ENCODE peak calls at places on chromosomes 1 and 21, in ten cellular contexts. Z, O, S, Y, U, K, F, H, V and L are unnamed samples.

GRCh38 chr1:240000634-240001033 is 91.0 kb upstream of the FMN2 start:
- DNase-seq in O (no peak), S (no peak), U (peak; percentile 71), Y (peak; percentile 53), H (no peak), V (no peak), F (no peak), K (peak; percentile 69), Z (no peak), L (peak; percentile 82)

GRCh38 chr1:3313579-3313955 is 140.9 kb upstream of the ARHGEF16 start:
- DNase-seq in O (no peak), H (no peak), V (peak; percentile 23), Y (peak; percentile 32), Z (no peak), U (peak; percentile 82), S (no peak), K (peak; percentile 86), F (no peak), L (peak; percentile 88)

GRCh38 chr1:165241952-165242351 is 114.6 kb downstream of the LMX1A start:
- DNase-seq in U (no peak), H (no peak), Z (no peak), F (no peak), O (no peak), V (no peak), K (no peak), S (no peak), Y (no peak), L (no peak)

GRCh38 chr1:19430121-19431068 is 54.9 kb downstream of the CAPZB start:
- DNase-seq in K (peak; percentile 76), H (no peak), U (no peak), Y (peak; percentile 70), S (no peak), V (peak; percentile 80), O (no peak), Z (no peak), F (no peak), L (peak; percentile 66)

GRCh38 chr1:34037109-34037508 is 127.9 kb downstream of the CSMD2 start:
- DNase-seq in S (no peak), Z (no peak), F (no peak), V (no peak), U (no peak), K (no peak), O (no peak), H (no peak), Y (no peak), L (no peak)

GRCh38 chr1:8082945-8083344 is 56.8 kb upstream of the ERRFI1 start:
- DNase-seq in H (no peak), U (peak; percentile 77), K (peak; percentile 59), F (no peak), S (no peak), V (peak; percentile 93), O (no peak), Y (no peak), Z (no peak), L (peak; percentile 72)

GRCh38 chr1:62271932-62272728 is 47.1 kb downstream of the KANK4 start:
- DNase-seq in V (peak; percentile 20), U (no peak), Z (peak; percentile 4), F (peak; percentile 32), O (peak; percentile 10), H (peak; percentile 13), K (peak; percentile 8), S (peak; percentile 61), Y (no peak), L (no peak)

GRCh38 chr1:192814805-192815204 is 6.0 kb downstream of the RGS2 start:
- DNase-seq in S (no peak), V (no peak), O (no peak), F (no peak), H (no peak), K (no peak), Z (no peak), U (no peak), Y (no peak), L (no peak)

GRCh38 chr1:20587639-20588017 is 1.3 kb upstream of the CDA start:
- DNase-seq in F (no peak), O (no peak), K (peak; percentile 43), Z (no peak), U (no peak), S (no peak), Y (no peak), V (peak; percentile 43), H (no peak), L (peak; percentile 35)

GRCh38 chr1:91804546-91805023 is 81.4 kb downstream of the TGFBR3 start:
- DNase-seq in U (no peak), O (peak; percentile 68), S (peak; percentile 96), Y (peak; percentile 22), V (peak; percentile 99), F (peak; percentile 77), Z (peak; percentile 51), K (no peak), H (peak; percentile 39), L (no peak)

GRCh38 chr1:232553809-232554208 is 76.1 kb downstream of the SIPA1L2 start:
- DNase-seq in Z (no peak), O (no peak), Y (no peak), S (no peak), U (peak; percentile 32), F (no peak), V (no peak), K (no peak), H (no peak), L (no peak)

GRCh38 chr1:36765785-36766300 is 268.5 kb downstream of the GRIK3 start:
- DNase-seq in S (no peak), F (no peak), Y (no peak), O (no peak), Z (no peak), K (no peak), H (no peak), U (no peak), V (no peak), L (no peak)

GRCh38 chr1:211932581-211933010 is 102.0 kb upstream of the LPGAT1 start:
- DNase-seq in O (no peak), F (no peak), U (no peak), V (no peak), Y (no peak), S (no peak), H (no peak), K (no peak), Z (no peak), L (no peak)

GRCh38 chr1:10419351-10419750 is 10.9 kb upstream of the CENPS start:
- DNase-seq in H (no peak), Y (no peak), Z (no peak), F (no peak), K (no peak), O (no peak), V (no peak), S (no peak), U (no peak), L (no peak)

GRCh38 chr1:206962269-206962668 is 8.0 kb downstream of the FCAMR start:
- DNase-seq in H (no peak), F (no peak), U (no peak), Z (no peak), K (no peak), O (no peak), Y (no peak), V (no peak), S (no peak), L (no peak)

GRCh38 chr21:15422761-15423160 is 307.0 kb upstream of the USP25 start:
- DNase-seq in F (no peak), O (no peak), Z (no peak), V (peak; percentile 38), H (no peak), K (no peak), U (no peak), Y (peak; percentile 56), S (no peak), L (peak; percentile 45)

GRCh38 chr1:97094257-97094972 is 372.8 kb downstream of the PTBP2 start:
- DNase-seq in Z (no peak), Y (peak; percentile 40), O (no peak), V (peak; percentile 88), H (no peak), U (peak; percentile 85), K (peak; percentile 91), S (no peak), F (no peak), L (peak; percentile 92)

GRCh38 chr1:234216116-234216703 is 157.0 kb upstream of the COA6 start:
- DNase-seq in F (no peak), S (no peak), Y (no peak), K (no peak), Z (no peak), U (no peak), V (no peak), O (no peak), H (no peak), L (no peak)

GRCh38 chr1:38541223-38541622 is 318.3 kb downstream of the RRAGC start:
- DNase-seq in U (no peak), F (no peak), Y (no peak), K (no peak), Z (no peak), S (no peak), H (no peak), O (no peak), V (no peak), L (no peak)

GRCh38 chr21:40832316-40832715 is 14.6 kb downstream of the DSCAM start:
- DNase-seq in F (no peak), K (no peak), Y (no peak), Z (no peak), O (no peak), S (no peak), V (no peak), H (no peak), U (no peak), L (no peak)